ENCODE peak calls at places on chromosome 14, in nine cellular contexts. T, Q, N, K, E, J, V, D and P are unnamed samples.
A peak's percentile ranks its signal among the peaks of the same experiment; 100 is the strongest.

GRCh38 chr14:91870001-91870400 is 2.7 kb upstream of the TC2N start:
- DNase-seq in N (no peak), E (no peak), T (no peak), D (no peak), K (no peak), Q (no peak), J (no peak), V (no peak), P (no peak)

GRCh38 chr14:33986804-33987203 is 35.9 kb upstream of the EGLN3 start:
- DNase-seq in T (no peak), K (no peak), V (no peak), N (no peak), Q (peak; percentile 53), E (no peak), D (no peak), J (no peak), P (peak; percentile 14)

GRCh38 chr14:88981948-88982347 is 157.5 kb downstream of the TTC8 start:
- DNase-seq in N (no peak), J (no peak), K (no peak), V (no peak), Q (no peak), E (no peak), D (no peak), T (no peak), P (no peak)

GRCh38 chr14:74135386-74135785 is 50.6 kb downstream of the LIN52 start:
- DNase-seq in N (no peak), T (no peak), D (no peak), J (no peak), K (no peak), Q (no peak), V (no peak), E (no peak), P (peak; percentile 14)

GRCh38 chr14:36579573-36580140 is 2.8 kb downstream of the NKX2-8 start:
- DNase-seq in Q (no peak), K (no peak), D (no peak), V (no peak), T (no peak), J (no peak), E (no peak), N (peak; percentile 34), P (no peak)

GRCh38 chr14:38790916-38791315 is 312.1 kb downstream of the SEC23A start:
- DNase-seq in N (no peak), E (no peak), Q (no peak), K (no peak), J (no peak), V (no peak), T (no peak), D (no peak), P (no peak)

GRCh38 chr14:105999361-106000028 is 473.1 kb downstream of the TMEM121 start:
- DNase-seq in T (no peak), D (no peak), V (no peak), K (peak; percentile 68), E (peak; percentile 13), Q (no peak), N (no peak), J (no peak), P (no peak)

GRCh38 chr14:67653651-67654280 is 20.7 kb downstream of the VTI1B start:
- DNase-seq in J (peak; percentile 81), D (no peak), N (peak; percentile 64), Q (peak; percentile 46), E (no peak), K (no peak), V (no peak), T (no peak), P (peak; percentile 59)

GRCh38 chr14:27391331-27391730 is 793.5 kb upstream of the NOVA1 start:
- DNase-seq in K (no peak), T (no peak), D (no peak), N (no peak), E (no peak), Q (no peak), V (no peak), J (no peak), P (no peak)

GRCh38 chr14:90235179-90235976 is 21.0 kb upstream of the PSMC1 start:
- DNase-seq in T (peak; percentile 78), V (peak; percentile 14), D (peak; percentile 79), Q (peak; percentile 68), N (peak; percentile 77), J (peak; percentile 79), K (peak; percentile 81), E (peak; percentile 82), P (peak; percentile 2)

GRCh38 chr14:64563696-64564095 is 13.9 kb downstream of the PPP1R36 start:
- DNase-seq in N (no peak), J (no peak), D (no peak), V (no peak), Q (no peak), T (no peak), E (no peak), K (no peak), P (no peak)

GRCh38 chr14:102352213-102352612 is 10.5 kb downstream of the CINP start:
- DNase-seq in Q (no peak), N (no peak), J (no peak), K (no peak), E (no peak), D (no peak), V (no peak), T (no peak), P (no peak)

GRCh38 chr14:22852940-22853767 is 16.8 kb downstream of the MMP14 start:
- DNase-seq in N (peak; percentile 94), D (peak; percentile 96), T (peak; percentile 96), V (peak; percentile 82), Q (peak; percentile 94), K (peak; percentile 87), J (peak; percentile 89), E (peak; percentile 95), P (no peak)

GRCh38 chr14:23044840-23045239 is 2.8 kb downstream of the PSMB11 start:
- DNase-seq in D (no peak), T (no peak), N (no peak), J (no peak), V (no peak), K (no peak), Q (no peak), E (no peak), P (no peak)

GRCh38 chr14:20667957-20668356 is 16.4 kb upstream of the RNASE4 start:
- DNase-seq in Q (no peak), K (peak; percentile 72), E (no peak), T (no peak), N (no peak), V (no peak), J (no peak), D (no peak), P (no peak)

GRCh38 chr14:57617510-57617909 is 123.9 kb upstream of the CCDC198 start:
- DNase-seq in J (no peak), E (no peak), V (no peak), N (no peak), K (no peak), Q (no peak), T (no peak), D (no peak), P (no peak)

DNA sequence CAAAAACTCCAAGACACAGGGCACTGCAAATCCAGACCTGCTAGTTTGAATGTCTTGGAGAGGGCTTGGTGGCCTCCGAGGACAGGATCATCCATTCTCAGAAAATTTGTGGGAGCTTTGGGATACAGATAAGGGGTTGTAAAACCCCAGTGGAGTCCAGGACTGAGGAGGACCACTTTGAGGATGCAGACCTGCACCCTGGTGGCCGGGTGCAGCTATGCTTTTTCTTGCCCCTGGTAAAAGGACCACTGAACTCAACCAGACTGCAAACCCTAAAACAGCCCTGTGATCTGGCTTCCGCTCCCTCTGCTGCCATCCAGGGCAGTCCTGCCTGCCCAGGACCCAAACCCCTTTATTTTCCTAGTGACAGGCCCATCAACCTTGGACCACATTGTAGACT is 169.5 kb upstream of the DAAM1 start:
- DNase-seq in Q (peak; percentile 15), V (no peak), T (peak; percentile 41), N (no peak), J (no peak), E (no peak), K (no peak), D (no peak), P (no peak)
- TF ChIP-seq CTCF in Q (peak; percentile 24), V (no peak), T (peak; percentile 53), N (peak; percentile 41), J (no peak), E (peak; percentile 9), K (no peak), D (peak; percentile 50), P (peak; percentile 23)

GRCh38 chr14:24251880-24252288 is 9.5 kb upstream of the TINF2 start:
- DNase-seq in E (no peak), K (no peak), D (no peak), N (no peak), T (no peak), Q (peak; percentile 39), J (no peak), V (no peak), P (no peak)
- TF ChIP-seq CTCF in E (no peak), K (no peak), D (no peak), N (no peak), T (no peak), Q (no peak), J (no peak), V (no peak), P (no peak)

DNA sequence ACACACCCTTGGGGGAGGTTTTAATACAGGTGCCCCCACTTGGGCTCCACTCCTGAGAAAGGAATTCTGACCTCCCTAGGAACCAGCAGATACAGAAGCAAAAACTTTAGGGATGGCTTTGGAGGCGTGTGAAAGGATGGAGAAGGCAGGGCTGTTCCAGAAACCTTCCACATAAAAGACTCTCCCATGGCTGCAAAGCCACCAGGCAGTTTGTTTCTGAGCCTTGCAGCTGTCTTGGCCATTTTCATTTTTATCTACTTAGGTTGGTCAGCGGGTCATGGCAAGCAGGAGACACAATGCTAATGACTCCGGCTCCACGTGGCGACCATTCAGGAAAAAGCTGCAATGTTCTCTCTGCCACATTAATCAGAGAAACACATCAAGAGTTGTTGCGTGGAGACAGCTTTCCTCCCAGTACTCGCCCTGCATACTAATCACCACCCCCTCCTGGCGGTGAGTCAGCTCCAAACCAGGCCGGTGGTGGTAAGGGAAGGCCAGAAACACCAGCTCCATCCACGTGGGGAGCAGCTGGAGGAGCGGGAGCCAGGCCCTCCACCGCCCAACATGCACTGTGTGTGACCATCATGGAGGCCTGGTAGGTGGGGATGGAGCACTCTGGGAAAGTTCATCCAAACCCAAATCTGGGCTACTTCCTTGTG is 30.9 kb upstream of the IRF2BPL start:
- DNase-seq in E (no peak), V (no peak), N (peak; percentile 45), T (no peak), J (no peak), D (no peak), K (no peak), Q (peak; percentile 97), P (peak; percentile 42)
- TF ChIP-seq CTCF in E (no peak), V (no peak), N (no peak), T (no peak), J (no peak), D (peak; percentile 69), K (peak; percentile 13), Q (peak; percentile 33), P (peak; percentile 29)

DNA sequence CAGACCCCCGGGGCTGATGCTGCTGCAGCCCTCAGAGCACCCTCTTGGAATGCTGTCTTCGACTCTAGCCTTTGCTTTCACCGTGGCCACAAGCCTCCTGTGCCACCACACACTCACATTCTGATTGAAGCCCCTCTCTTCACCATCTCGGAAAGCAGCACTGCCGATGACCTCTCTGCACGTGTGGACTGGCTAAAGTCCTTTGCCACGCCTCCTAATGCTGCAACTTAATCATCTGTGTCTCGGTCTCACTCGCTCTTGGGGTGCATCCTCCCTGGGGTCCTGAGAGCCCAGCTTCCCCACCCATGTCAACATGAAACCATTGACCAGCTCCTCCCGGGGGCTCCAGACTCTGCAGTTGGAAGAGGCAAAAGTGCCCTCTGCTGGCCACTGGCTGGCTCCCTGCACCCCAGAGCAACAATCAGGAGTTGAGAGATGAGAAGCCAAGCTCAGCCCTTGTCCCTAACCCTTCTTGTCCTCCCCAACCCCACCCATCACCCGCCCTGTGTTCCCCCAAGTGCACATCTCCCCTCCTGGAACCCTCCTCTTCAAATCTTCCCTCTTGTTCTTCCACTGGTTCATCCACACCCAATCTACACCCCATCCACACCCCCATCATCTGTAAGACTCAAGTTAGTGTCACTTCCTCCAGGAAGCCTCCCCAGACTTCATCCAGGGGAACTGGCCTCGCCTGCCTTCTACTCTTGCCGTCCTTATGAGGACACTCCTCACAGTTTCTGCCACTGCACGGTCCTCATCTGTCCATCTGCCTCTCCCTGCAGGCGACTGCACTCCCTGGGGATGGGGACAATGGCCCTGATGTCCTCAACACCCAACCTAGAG is 23.6 kb upstream of the FAM181A start:
- DNase-seq in N (peak; percentile 70), Q (no peak), K (no peak), E (peak; percentile 61), J (peak; percentile 11), D (no peak), T (peak; percentile 46), V (no peak), P (no peak)
- TF ChIP-seq CTCF in N (peak; percentile 37), Q (peak; percentile 20), K (peak; percentile 36), E (peak; percentile 57), J (no peak), D (peak; percentile 67), T (no peak), V (peak; percentile 23), P (peak; percentile 33)